ENCODE peak calls at places on chromosomes 16 and 17, in four cellular contexts. U is type B pancreatic cell, V is mesendoderm, A is uterus. N is an unnamed sample.

GRCh38 chr17:31907342-31907975 is 6.0 kb upstream of the UTP6 start:
- DNase-seq in A (peak), V (peak), U (no peak), N (no peak)

GRCh38 chr16:29862383-29862883 is 593 bp downstream of the CDIPT start:
- DNase-seq in V (peak), A (no peak), U (no peak), N (no peak)

GRCh38 chr16:56513972-56514371 is 5.9 kb downstream of the BBS2 start:
- DNase-seq in V (peak), A (peak), U (no peak), N (peak)

GRCh38 chr17:78933025-78933958 is 8.1 kb upstream of the TIMP2 start:
- DNase-seq in A (peak), U (no peak), V (peak), N (peak)

GRCh38 chr17:81648707-81649085 is 7.6 kb downstream of the PDE6G start:
- DNase-seq in A (no peak), U (no peak), V (no peak), N (no peak)

GRCh38 chr17:63433746-63434591 is 12.1 kb downstream of the CYB561 start:
- DNase-seq in U (no peak), A (peak), V (no peak), N (peak)

GRCh38 chr16:8885674-8886592 is 3.8 kb downstream of the LITAFD start:
- DNase-seq in V (peak), A (no peak), U (no peak), N (peak)

GRCh38 chr17:35735036-35735805 is 3.8 kb downstream of the RASL10B start:
- DNase-seq in A (no peak), V (no peak), U (no peak), N (no peak)

GRCh38 chr17:54439816-54440215 is 460.8 kb upstream of the TOM1L1 start:
- DNase-seq in V (no peak), A (no peak), U (no peak), N (no peak)

GRCh38 chr17:29789186-29790170 is 140.6 kb downstream of the SSH2 start:
- DNase-seq in U (no peak), A (no peak), V (no peak), N (no peak)

GRCh38 chr16:19354371-19354770 is 63.3 kb upstream of the TMC5 start:
- DNase-seq in V (peak), U (no peak), A (no peak), N (no peak)

GRCh38 chr16:86015606-86016005 is 116.6 kb downstream of the IRF8 start:
- DNase-seq in U (no peak), A (no peak), V (no peak), N (no peak)

GRCh38 chr17:7191571-7192270 is 12.6 kb upstream of the ASGR1 start:
- DNase-seq in A (peak), U (no peak), V (peak), N (peak)

GRCh38 chr16:30369091-30369937 is 980 bp downstream of the TBC1D10B start:
- DNase-seq in A (no peak), V (no peak), U (no peak), N (peak)

GRCh38 chr17:77208217-77208808 is 67.5 kb downstream of the SEC14L1 start:
- DNase-seq in U (no peak), A (peak), V (peak), N (no peak)

GRCh38 chr16:67415872-67416793 is at the start of gene ZDHHC1:
- DNase-seq in A (peak), U (peak), V (peak), N (no peak)

GRCh38 chr16:70772493-70772892 is 28.5 kb downstream of the VAC14 start:
- DNase-seq in U (no peak), V (no peak), A (no peak), N (no peak)

GRCh38 chr16:81548551-81548900 is 103.9 kb downstream of the CMIP start:
- DNase-seq in A (no peak), V (no peak), U (no peak), N (no peak)

GRCh38 chr16:27795992-27796614 is 246.2 kb downstream of the KATNIP start:
- DNase-seq in U (no peak), A (no peak), V (peak), N (peak)

GRCh38 chr17:76872221-76872873 is 4.1 kb downstream of the MGAT5B start:
- DNase-seq in A (no peak), U (no peak), V (no peak), N (peak)

GRCh38 chr16:68590201-68590994 is 51.3 kb downstream of the ZFP90 start:
- DNase-seq in A (peak), U (peak), V (peak), N (peak)

GRCh38 chr16:2954647-2955381 is 9.3 kb upstream of the KREMEN2 start:
- DNase-seq in U (peak), V (no peak), A (no peak), N (no peak)

GRCh38 chr16:56776562-56776961 is 46.6 kb downstream of the NUP93 start:
- DNase-seq in U (no peak), V (no peak), A (peak), N (no peak)

GRCh38 chr17:76953926-76954325 is 85.7 kb downstream of the MGAT5B start:
- DNase-seq in A (no peak), V (no peak), U (no peak), N (no peak)

GRCh38 chr17:67452681-67453554 is 75.8 kb downstream of the PITPNC1 start:
- DNase-seq in U (no peak), V (no peak), A (no peak), N (no peak)

GRCh38 chr16:56930516-56931252 is 1.3 kb upstream of the HERPUD1 start:
- DNase-seq in A (no peak), U (no peak), V (no peak), N (no peak)

GRCh38 chr17:15092762-15093161 is 172.4 kb downstream of the PMP22 start:
- DNase-seq in A (no peak), V (no peak), U (no peak), N (no peak)

GRCh38 chr16:67183284-67183626 is 508 bp downstream of the MATCAP1 start:
- DNase-seq in U (no peak), A (no peak), V (no peak), N (no peak)